ENCODE peak calls at places on chromosome 12, in seven cellular contexts. D is dorsolateral prefrontal cortex, W is suprapubic skin, H is SHP77 treated with DMSO at 0.1 percent for 48 hours, R is iris pigment epithelial cell, Y is heart right ventricle, P is GM10248. F is an unnamed sample.

GRCh38 chr12:132344181-132344580 is 14.8 kb upstream of the GALNT9 start:
- DNase-seq in W (no peak), R (no peak), Y (no peak), D (no peak), H (no peak), P (no peak), F (no peak)

GRCh38 chr12:56658921-56659320 is 13.1 kb upstream of the ATP5F1B start:
- DNase-seq in R (no peak), H (no peak), P (peak), Y (no peak), W (no peak), D (no peak), F (no peak)

GRCh38 chr12:132853285-132854092 is 24.8 kb upstream of the GOLGA3 start:
- DNase-seq in R (no peak), Y (no peak), D (no peak), P (no peak), H (no peak), W (no peak), F (no peak)

GRCh38 chr12:19529933-19530630 is 90.8 kb downstream of the AEBP2 start:
- DNase-seq in R (peak), H (no peak), W (no peak), D (no peak), Y (no peak), P (no peak), F (no peak)

GRCh38 chr12:15527201-15527782 is 205.0 kb downstream of the PTPRO start:
- DNase-seq in P (no peak), R (peak), H (no peak), D (peak), W (no peak), Y (peak), F (no peak)

GRCh38 chr12:666766-667308 is 3.6 kb upstream of the NINJ2 start:
- DNase-seq in P (no peak), D (no peak), Y (no peak), R (peak), H (no peak), W (no peak), F (no peak)

GRCh38 chr12:120242971-120243699 is 22.4 kb downstream of the PXN start:
- DNase-seq in W (no peak), P (no peak), H (no peak), Y (no peak), D (no peak), R (no peak), F (no peak)

GRCh38 chr12:19186722-19187661 is 57.5 kb downstream of the PLEKHA5 start:
- DNase-seq in Y (no peak), R (peak), H (no peak), P (peak), W (no peak), D (no peak), F (no peak)

GRCh38 chr12:62934799-62935674 is at the start of gene PPM1H:
- DNase-seq in H (peak), W (peak), D (peak), Y (peak), R (peak), P (peak), F (peak)

GRCh38 chr12:64687816-64688599 is 71.2 kb downstream of the GNS start:
- DNase-seq in Y (no peak), D (no peak), R (peak), W (no peak), H (no peak), P (no peak), F (no peak)